ENCODE peak calls at places on chromosome 3, in nine cellular contexts. H is uterus, Z is adrenal gland, L is fibroblast of lung, O is right atrium auricular region, Q is mucosa of descending colon, S is GM23248, B is ovary, A is cardiac muscle cell. N is an unnamed sample. For H3K36me3 and H3K9me3, the result is how much of the 10 kb centered on the place peaks cover.

GRCh38 chr3:77690284-77690869 is 650.5 kb downstream of the ROBO2 start:
- DNase-seq in S (no peak), O (no peak), Z (no peak), Q (no peak), B (no peak), H (no peak), L (no peak), A (no peak), N (no peak)

GRCh38 chr3:150370129-150370602 is 37.9 kb upstream of the TSC22D2 start:
- DNase-seq in B (no peak), H (peak), Z (peak), O (peak), L (peak), Q (no peak), A (peak), S (peak), N (peak)

GRCh38 chr3:128727485-128727884 is 1.5 kb downstream of the RAB7A start:
- DNase-seq in O (no peak), Z (no peak), B (no peak), Q (no peak), S (peak), H (no peak), L (no peak), A (no peak), N (no peak)

GRCh38 chr3:132800958-132801357 is 78.7 kb upstream of the NPHP3 start:
- DNase-seq in B (no peak), H (no peak), Q (no peak), L (peak), A (no peak), Z (no peak), O (no peak), S (no peak), N (no peak)

GRCh38 chr3:161219495-161219894 is 1.6 kb upstream of the NMD3 start:
- DNase-seq in O (no peak), S (no peak), Q (no peak), A (no peak), B (no peak), Z (no peak), H (no peak), L (no peak), N (no peak)

GRCh38 chr3:42012935-42013651 is 51.2 kb upstream of the ULK4 start:
- DNase-seq in Q (peak), S (peak), B (peak), A (peak), H (peak), Z (peak), O (no peak), L (peak), N (peak)

GRCh38 chr3:115301364-115301860 is 154.3 kb upstream of the ZBTB20 start:
- DNase-seq in Q (no peak), L (peak), Z (no peak), B (no peak), O (no peak), A (no peak), H (no peak), S (peak), N (no peak)

GRCh38 chr3:193883551-193883950 is 252.4 kb upstream of the HES1 start:
- DNase-seq in H (no peak), A (no peak), O (no peak), L (peak), Z (no peak), S (no peak), B (no peak), Q (no peak), N (no peak)

GRCh38 chr3:126464093-126464492 is 11.6 kb downstream of the ZXDC start:
- DNase-seq in H (no peak), S (no peak), L (no peak), Z (no peak), B (no peak), Q (no peak), O (no peak), A (no peak), N (no peak)

GRCh38 chr3:15041950-15042349 is 23.2 kb downstream of the MRPS25 start:
- DNase-seq in S (no peak), B (no peak), O (no peak), L (no peak), Z (no peak), Q (no peak), H (no peak), A (no peak), N (no peak)
- H3K36me3 ChIP-seq in S (half or more), B (under half), O (half or more), L (under half), Z (under half), Q (under half), H (under half), A (half or more), N (under half)

GRCh38 chr3:84223512-84223911 is 735.3 kb upstream of the CADM2 start:
- DNase-seq in O (no peak), H (no peak), S (no peak), L (no peak), Q (no peak), B (no peak), Z (no peak), A (no peak), N (no peak)

DNA sequence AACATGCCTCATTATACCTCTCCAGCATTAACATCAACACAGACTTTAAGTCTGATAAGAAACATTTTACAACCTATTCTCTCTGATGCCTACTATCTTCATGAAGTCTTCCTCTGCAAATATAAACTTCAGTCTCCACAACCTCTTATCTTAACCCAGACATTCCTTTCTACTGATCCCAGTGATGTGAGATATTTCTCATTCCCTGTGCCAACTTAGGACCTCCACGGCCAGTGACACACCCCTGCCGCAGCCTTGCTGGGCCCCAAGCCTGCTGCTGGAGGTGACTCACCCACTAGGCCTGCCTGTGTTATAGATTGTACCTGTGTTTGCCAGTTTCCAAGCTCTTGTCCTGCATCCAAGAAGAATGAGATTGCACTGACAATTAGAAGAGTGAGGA is 734.5 kb upstream of the CADM2 start:
- DNase-seq in B (no peak), A (no peak), S (no peak), L (no peak), H (no peak), Z (no peak), O (no peak), Q (no peak), N (no peak)
- H3K9me3 ChIP-seq in B (under half), A (under half), S (under half), L (under half), H (under half), Z (under half), O (under half), Q (half or more), N (under half)

DNA sequence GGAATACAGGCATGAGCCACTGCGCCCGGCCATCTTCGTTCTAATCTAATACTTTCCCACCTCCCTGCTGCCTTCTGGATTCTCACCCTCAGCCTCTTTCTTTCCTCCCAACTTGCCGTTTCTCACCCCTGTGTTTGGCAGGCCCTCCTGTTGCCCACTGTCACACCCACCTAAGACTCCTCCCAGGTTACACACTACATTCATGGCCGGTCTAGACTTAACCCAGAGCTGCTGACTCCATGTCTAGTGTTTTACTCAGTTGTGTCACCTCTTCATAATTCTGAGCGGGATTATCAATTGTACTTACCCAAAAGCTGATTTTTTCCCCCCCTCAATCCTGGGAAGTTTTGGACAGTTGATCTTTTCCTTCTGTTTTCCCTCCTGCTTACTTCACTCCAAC is 223.8 kb downstream of the FEZF2 start:
- DNase-seq in B (no peak), H (no peak), Q (no peak), O (no peak), A (no peak), S (no peak), L (no peak), Z (no peak), N (no peak)
- H3K36me3 ChIP-seq in B (under half), H (under half), Q (under half), O (under half), A (under half), S (under half), L (under half), Z (under half), N (under half)

GRCh38 chr3:196792771-196793170 is 53.1 kb downstream of the PAK2 start:
- DNase-seq in H (no peak), Q (no peak), A (no peak), Z (no peak), L (no peak), O (no peak), B (no peak), S (peak), N (peak)

GRCh38 chr3:196790636-196791035 is 51.0 kb downstream of the PAK2 start:
- DNase-seq in S (no peak), O (no peak), Q (no peak), H (no peak), L (no peak), A (no peak), Z (no peak), B (no peak), N (no peak)

GRCh38 chr3:196793224-196793623 is 53.6 kb downstream of the PAK2 start:
- DNase-seq in H (no peak), Q (no peak), Z (no peak), A (no peak), L (peak), B (no peak), S (peak), O (no peak), N (no peak)

GRCh38 chr3:196789773-196790419 is 50.2 kb downstream of the PAK2 start:
- DNase-seq in O (no peak), Z (no peak), B (no peak), Q (no peak), S (no peak), L (no peak), A (no peak), H (no peak), N (no peak)

GRCh38 chr3:196788509-196788908 is 48.9 kb downstream of the PAK2 start:
- DNase-seq in O (no peak), Q (no peak), S (no peak), A (no peak), Z (no peak), B (no peak), H (no peak), L (no peak), N (no peak)
- H3K9me3 ChIP-seq in O (under half), Q (under half), S (under half), A (under half), Z (under half), B (under half), H (under half), L (under half), N (under half)

DNA sequence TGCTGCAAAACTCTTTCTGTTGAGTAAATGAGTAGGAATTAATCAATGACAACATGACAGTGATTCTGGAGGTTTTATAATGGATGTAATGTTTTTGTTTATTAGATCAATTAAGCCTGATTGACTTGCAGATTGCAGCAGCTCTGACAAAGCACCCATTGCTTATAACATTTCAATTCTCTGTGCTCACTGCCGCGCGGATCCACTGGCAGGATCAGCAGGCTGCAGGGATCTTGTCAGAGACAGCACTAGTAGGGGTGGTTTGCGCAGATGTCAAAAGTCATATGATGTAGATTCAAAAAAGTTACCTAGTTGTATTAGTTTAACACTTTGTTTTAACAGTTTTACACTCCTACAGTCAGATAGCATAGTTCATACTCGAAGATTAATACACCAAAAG is 93.4 kb downstream of the MBNL1 start:
- DNase-seq in A (no peak), Z (no peak), S (no peak), O (no peak), Q (no peak), B (no peak), H (no peak), L (no peak), N (no peak)
- H3K36me3 ChIP-seq in A (under half), Z (under half), S (under half), O (under half), Q (under half), B (under half), H (under half), L (under half), N (under half)

DNA sequence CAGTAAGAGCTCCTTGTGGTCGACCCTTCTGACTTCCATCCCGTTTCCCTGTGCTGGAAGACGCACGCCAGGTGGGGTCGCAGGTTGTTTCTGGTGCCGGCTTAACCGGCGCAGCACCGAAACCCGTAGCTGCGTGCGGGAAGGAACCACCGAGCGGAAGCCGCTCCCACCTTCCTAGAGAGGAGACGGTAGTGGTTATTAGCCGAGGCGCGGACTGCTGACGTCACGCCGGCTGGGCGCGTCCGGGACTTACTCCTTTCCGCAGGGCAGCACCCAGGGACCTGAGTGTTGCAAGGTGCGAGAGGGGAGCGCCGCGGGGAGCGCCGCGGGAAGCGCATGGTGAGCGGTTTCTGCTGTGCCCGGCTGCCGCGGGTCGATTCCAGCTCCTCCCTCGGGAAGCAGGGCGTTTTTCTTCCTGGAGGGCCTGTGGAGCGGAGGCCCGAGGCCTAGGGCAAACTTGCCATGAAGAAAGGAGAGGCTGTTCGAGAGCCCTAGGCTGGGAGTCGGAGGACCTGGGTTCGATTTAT is at the start of gene ZNF501:
- DNase-seq in B (peak), H (peak), S (peak), Z (peak), L (peak), Q (peak), O (peak), A (peak), N (peak)
- H3K9me3 ChIP-seq in B (under half), H (under half), S (under half), Z (under half), L (under half), Q (half or more), O (half or more), A (under half), N (under half)

DNA sequence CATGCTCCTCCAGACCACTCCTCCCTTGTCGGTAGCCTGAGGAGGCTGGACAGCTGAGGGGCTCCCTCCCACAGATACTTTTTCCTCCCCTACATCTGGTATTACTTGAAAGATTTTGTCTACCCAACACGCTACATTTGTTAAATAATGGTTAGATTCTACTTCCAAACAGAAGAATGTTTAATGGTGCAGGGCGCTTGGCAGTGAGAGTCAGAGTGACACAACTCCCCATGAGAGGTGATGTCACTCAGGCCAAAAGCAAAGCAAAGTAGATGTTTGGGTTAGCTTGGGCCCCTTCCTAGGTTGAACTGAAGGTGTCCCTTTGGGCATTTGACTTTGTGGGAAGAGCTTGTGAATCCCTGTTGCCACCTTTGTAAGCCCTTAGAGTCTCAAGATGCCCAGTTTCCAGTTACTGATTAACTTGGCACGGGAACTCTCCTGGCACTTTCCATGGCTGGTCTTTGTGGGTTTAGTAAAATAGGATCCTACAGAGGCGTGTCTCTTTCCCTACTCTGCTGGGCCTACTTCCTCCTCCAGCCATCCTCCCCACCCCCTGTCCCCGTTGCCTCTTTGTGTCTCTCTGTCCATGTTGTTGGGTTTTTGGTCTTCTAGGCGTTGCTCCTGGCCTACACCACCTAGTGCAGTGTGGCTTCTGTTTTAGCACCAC is 5.6 kb downstream of the LIMD1 start:
- DNase-seq in O (no peak), Q (peak), L (no peak), B (no peak), Z (no peak), A (no peak), S (no peak), H (no peak), N (peak)
- H3K36me3 ChIP-seq in O (under half), Q (under half), L (under half), B (under half), Z (under half), A (under half), S (under half), H (under half), N (under half)

DNA sequence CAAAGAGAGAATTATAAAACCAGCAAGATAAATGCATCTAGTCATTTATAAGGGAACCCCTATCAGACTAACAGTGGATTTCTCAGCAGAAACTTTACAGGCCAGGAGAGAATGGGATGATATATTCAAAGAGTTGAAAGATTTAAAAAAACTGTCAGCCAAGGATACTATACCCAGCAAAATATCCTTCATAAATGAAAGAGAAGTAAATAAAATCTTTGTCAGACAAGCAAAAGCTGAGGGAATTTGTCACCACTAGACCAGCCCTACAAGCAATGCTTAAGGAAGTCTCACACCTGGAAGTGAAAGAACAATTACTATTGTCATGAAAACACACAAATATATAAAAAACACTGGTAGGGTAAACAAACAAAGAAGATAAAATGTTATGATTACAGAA is 113.4 kb upstream of the FAM3D start:
- DNase-seq in B (no peak), O (no peak), A (no peak), Q (no peak), S (no peak), H (no peak), L (no peak), Z (no peak), N (no peak)
- H3K9me3 ChIP-seq in B (under half), O (under half), A (under half), Q (under half), S (under half), H (under half), L (under half), Z (under half), N (under half)

DNA sequence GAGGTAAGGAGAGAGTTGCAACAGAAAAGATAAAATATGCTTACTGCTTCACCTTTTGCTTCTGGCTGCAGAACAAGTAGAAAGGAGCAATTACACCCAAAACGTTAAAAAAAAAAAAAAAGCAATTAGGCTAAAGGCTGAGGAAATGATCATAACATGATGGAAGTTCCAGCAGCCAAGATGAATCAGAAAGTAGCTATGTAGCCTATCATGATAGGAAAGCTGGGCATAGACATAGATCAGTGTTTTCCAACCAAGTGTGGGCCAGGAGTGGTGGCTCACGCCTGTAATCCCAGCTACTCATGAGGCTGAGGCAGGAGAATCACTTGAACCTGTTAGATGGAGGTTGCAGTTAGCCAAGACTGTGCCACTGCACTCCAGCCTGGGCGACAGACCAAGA is 52.6 kb downstream of the AGTR1 start:
- DNase-seq in Z (no peak), A (no peak), H (no peak), O (no peak), S (no peak), B (no peak), L (no peak), Q (no peak), N (no peak)
- H3K36me3 ChIP-seq in Z (under half), A (under half), H (under half), O (under half), S (under half), B (under half), L (under half), Q (under half), N (under half)

GRCh38 chr3:492586-493296 is 296.2 kb downstream of the CHL1 start:
- DNase-seq in H (no peak), S (no peak), Q (no peak), B (no peak), O (no peak), L (no peak), A (no peak), Z (no peak), N (no peak)
- H3K9me3 ChIP-seq in H (under half), S (under half), Q (under half), B (under half), O (under half), L (under half), A (under half), Z (under half), N (under half)